ENCODE peak calls at places on chromosomes 1 and 21, in eight cellular contexts. One of them, this sample, is unnamed.

GRCh38 chr1:94621392-94621791 is 79.8 kb upstream of the F3 start:
- DNase-seq in lung: no peak
- DNase-seq in CD8-positive, alpha-beta T cell: no peak
- DNase-seq in IMR-90: peak
- DNase-seq in GM12878: no peak
- DNase-seq in foreskin fibroblast: no peak
- DNase-seq in pancreas: peak
- DNase-seq in GM23338: no peak
- DNase-seq in this sample: peak

GRCh38 chr1:229001467-229001866 is 266.2 kb downstream of the RHOU start:
- DNase-seq in lung: no peak
- DNase-seq in CD8-positive, alpha-beta T cell: no peak
- DNase-seq in IMR-90: no peak
- DNase-seq in GM12878: no peak
- DNase-seq in foreskin fibroblast: no peak
- DNase-seq in pancreas: no peak
- DNase-seq in GM23338: no peak
- DNase-seq in this sample: peak

GRCh38 chr1:31509124-31510072 is 66.9 kb upstream of the TINAGL1 start:
- DNase-seq in lung: no peak
- DNase-seq in CD8-positive, alpha-beta T cell: no peak
- DNase-seq in IMR-90: no peak
- DNase-seq in GM12878: peak
- DNase-seq in foreskin fibroblast: no peak
- DNase-seq in pancreas: no peak
- DNase-seq in GM23338: no peak
- DNase-seq in this sample: peak

GRCh38 chr1:193951989-193952388 is 765.6 kb upstream of the B3GALT2 start:
- DNase-seq in lung: no peak
- DNase-seq in CD8-positive, alpha-beta T cell: no peak
- DNase-seq in IMR-90: peak
- DNase-seq in GM12878: no peak
- DNase-seq in foreskin fibroblast: peak
- DNase-seq in pancreas: no peak
- DNase-seq in GM23338: no peak
- DNase-seq in this sample: no peak

GRCh38 chr1:30047576-30047975 is 675.8 kb downstream of the MATN1 start:
- DNase-seq in lung: no peak
- DNase-seq in CD8-positive, alpha-beta T cell: no peak
- DNase-seq in IMR-90: no peak
- DNase-seq in GM12878: no peak
- DNase-seq in foreskin fibroblast: no peak
- DNase-seq in pancreas: no peak
- DNase-seq in GM23338: no peak
- DNase-seq in this sample: no peak

GRCh38 chr21:26982767-26983166 is 15.9 kb upstream of the ADAMTS5 start:
- DNase-seq in lung: no peak
- DNase-seq in CD8-positive, alpha-beta T cell: no peak
- DNase-seq in IMR-90: peak
- DNase-seq in GM12878: no peak
- DNase-seq in foreskin fibroblast: peak
- DNase-seq in pancreas: no peak
- DNase-seq in GM23338: peak
- DNase-seq in this sample: no peak

GRCh38 chr1:41583658-41584570 is 99.4 kb upstream of the EDN2 start:
- DNase-seq in lung: no peak
- DNase-seq in CD8-positive, alpha-beta T cell: no peak
- DNase-seq in IMR-90: no peak
- DNase-seq in GM12878: no peak
- DNase-seq in foreskin fibroblast: no peak
- DNase-seq in pancreas: no peak
- DNase-seq in GM23338: peak
- DNase-seq in this sample: no peak

GRCh38 chr1:234611153-234611798 is 1.3 kb upstream of the IRF2BP2 start:
- DNase-seq in lung: peak
- DNase-seq in CD8-positive, alpha-beta T cell: peak
- DNase-seq in IMR-90: peak
- DNase-seq in GM12878: peak
- DNase-seq in foreskin fibroblast: peak
- DNase-seq in pancreas: no peak
- DNase-seq in GM23338: peak
- DNase-seq in this sample: peak

GRCh38 chr1:1215266-1215676 is 1.3 kb upstream of the TNFRSF4 start:
- DNase-seq in lung: no peak
- DNase-seq in CD8-positive, alpha-beta T cell: no peak
- DNase-seq in IMR-90: peak
- DNase-seq in GM12878: no peak
- DNase-seq in foreskin fibroblast: no peak
- DNase-seq in pancreas: peak
- DNase-seq in GM23338: no peak
- DNase-seq in this sample: no peak

GRCh38 chr1:109371271-109371739 is 26.4 kb downstream of the SORT1 start:
- DNase-seq in lung: no peak
- DNase-seq in CD8-positive, alpha-beta T cell: no peak
- DNase-seq in IMR-90: peak
- DNase-seq in GM12878: no peak
- DNase-seq in foreskin fibroblast: peak
- DNase-seq in pancreas: no peak
- DNase-seq in GM23338: no peak
- DNase-seq in this sample: no peak

GRCh38 chr21:25556087-25556486 is 51.2 kb downstream of the MRPL39 start:
- DNase-seq in lung: no peak
- DNase-seq in CD8-positive, alpha-beta T cell: no peak
- DNase-seq in IMR-90: no peak
- DNase-seq in GM12878: no peak
- DNase-seq in foreskin fibroblast: no peak
- DNase-seq in pancreas: no peak
- DNase-seq in GM23338: no peak
- DNase-seq in this sample: no peak

GRCh38 chr1:26582836-26583460 is 53.4 kb downstream of the RPS6KA1 start:
- DNase-seq in lung: peak
- DNase-seq in CD8-positive, alpha-beta T cell: peak
- DNase-seq in IMR-90: peak
- DNase-seq in GM12878: peak
- DNase-seq in foreskin fibroblast: peak
- DNase-seq in pancreas: no peak
- DNase-seq in GM23338: no peak
- DNase-seq in this sample: no peak

DNA sequence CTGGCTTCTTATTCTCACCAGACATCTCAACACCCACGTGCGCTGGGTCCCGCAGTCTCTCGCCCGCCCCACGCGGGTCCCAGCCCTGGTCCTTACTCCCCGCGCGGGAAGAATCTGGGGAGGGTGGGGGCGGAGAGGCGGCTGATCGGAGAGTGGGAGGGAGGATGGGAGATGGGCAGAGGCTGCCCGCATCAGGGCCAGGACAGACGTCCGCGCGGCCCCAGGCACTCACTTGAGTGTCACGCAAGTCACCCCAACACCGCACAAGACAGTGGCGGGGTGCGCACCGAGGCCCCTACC is 6.1 kb upstream of the SIM2 start:
- DNase-seq in lung: no peak
- DNase-seq in CD8-positive, alpha-beta T cell: no peak
- DNase-seq in IMR-90: no peak
- DNase-seq in GM12878: no peak
- DNase-seq in foreskin fibroblast: no peak
- DNase-seq in pancreas: no peak
- DNase-seq in GM23338: no peak
- DNase-seq in this sample: no peak
- H3K4me3 ChIP-seq in lung: no peak
- H3K4me3 ChIP-seq in CD8-positive, alpha-beta T cell: no peak
- H3K4me3 ChIP-seq in IMR-90: no peak
- H3K4me3 ChIP-seq in GM12878: no peak
- H3K4me3 ChIP-seq in foreskin fibroblast: no peak
- H3K4me3 ChIP-seq in pancreas: no peak
- H3K4me3 ChIP-seq in GM23338: peak
- H3K4me3 ChIP-seq in this sample: no peak

GRCh38 chr1:116755681-116756080 is 1.5 kb downstream of the CD2 start:
- DNase-seq in lung: no peak
- DNase-seq in CD8-positive, alpha-beta T cell: no peak
- DNase-seq in IMR-90: no peak
- DNase-seq in GM12878: no peak
- DNase-seq in foreskin fibroblast: no peak
- DNase-seq in pancreas: no peak
- DNase-seq in GM23338: no peak
- DNase-seq in this sample: no peak
- H3K4me3 ChIP-seq in lung: no peak
- H3K4me3 ChIP-seq in CD8-positive, alpha-beta T cell: peak
- H3K4me3 ChIP-seq in IMR-90: no peak
- H3K4me3 ChIP-seq in GM12878: no peak
- H3K4me3 ChIP-seq in foreskin fibroblast: no peak
- H3K4me3 ChIP-seq in pancreas: no peak
- H3K4me3 ChIP-seq in GM23338: no peak
- H3K4me3 ChIP-seq in this sample: peak

GRCh38 chr1:159897962-159898361 is 2.0 kb downstream of the CFAP45 start:
- DNase-seq in lung: no peak
- DNase-seq in CD8-positive, alpha-beta T cell: no peak
- DNase-seq in IMR-90: no peak
- DNase-seq in GM12878: no peak
- DNase-seq in foreskin fibroblast: no peak
- DNase-seq in pancreas: no peak
- DNase-seq in GM23338: no peak
- DNase-seq in this sample: no peak
- H3K4me3 ChIP-seq in lung: no peak
- H3K4me3 ChIP-seq in CD8-positive, alpha-beta T cell: no peak
- H3K4me3 ChIP-seq in IMR-90: no peak
- H3K4me3 ChIP-seq in GM12878: no peak
- H3K4me3 ChIP-seq in foreskin fibroblast: no peak
- H3K4me3 ChIP-seq in pancreas: no peak
- H3K4me3 ChIP-seq in GM23338: no peak
- H3K4me3 ChIP-seq in this sample: no peak

GRCh38 chr1:99005537-99005942 is 879 bp upstream of the PLPPR5 start:
- DNase-seq in lung: no peak
- DNase-seq in CD8-positive, alpha-beta T cell: no peak
- DNase-seq in IMR-90: no peak
- DNase-seq in GM12878: no peak
- DNase-seq in foreskin fibroblast: no peak
- DNase-seq in pancreas: no peak
- DNase-seq in GM23338: peak
- DNase-seq in this sample: no peak

GRCh38 chr1:99003911-99004269 is 771 bp downstream of the PLPPR5 start:
- DNase-seq in lung: no peak
- DNase-seq in CD8-positive, alpha-beta T cell: no peak
- DNase-seq in IMR-90: no peak
- DNase-seq in GM12878: no peak
- DNase-seq in foreskin fibroblast: no peak
- DNase-seq in pancreas: peak
- DNase-seq in GM23338: peak
- DNase-seq in this sample: no peak

GRCh38 chr1:99004270-99005141 is at the start of gene PLPPR5:
- DNase-seq in lung: no peak
- DNase-seq in CD8-positive, alpha-beta T cell: peak
- DNase-seq in IMR-90: peak
- DNase-seq in GM12878: no peak
- DNase-seq in foreskin fibroblast: no peak
- DNase-seq in pancreas: peak
- DNase-seq in GM23338: peak
- DNase-seq in this sample: no peak

GRCh38 chr1:99007366-99007765 is 2.7 kb upstream of the PLPPR5 start:
- DNase-seq in lung: no peak
- DNase-seq in CD8-positive, alpha-beta T cell: no peak
- DNase-seq in IMR-90: no peak
- DNase-seq in GM12878: no peak
- DNase-seq in foreskin fibroblast: no peak
- DNase-seq in pancreas: no peak
- DNase-seq in GM23338: no peak
- DNase-seq in this sample: no peak

GRCh38 chr1:99005142-99005491 is 456 bp upstream of the PLPPR5 start:
- DNase-seq in lung: no peak
- DNase-seq in CD8-positive, alpha-beta T cell: no peak
- DNase-seq in IMR-90: no peak
- DNase-seq in GM12878: no peak
- DNase-seq in foreskin fibroblast: no peak
- DNase-seq in pancreas: no peak
- DNase-seq in GM23338: peak
- DNase-seq in this sample: no peak
- H3K4me3 ChIP-seq in lung: no peak
- H3K4me3 ChIP-seq in CD8-positive, alpha-beta T cell: peak
- H3K4me3 ChIP-seq in IMR-90: peak
- H3K4me3 ChIP-seq in GM12878: no peak
- H3K4me3 ChIP-seq in foreskin fibroblast: peak
- H3K4me3 ChIP-seq in pancreas: no peak
- H3K4me3 ChIP-seq in GM23338: peak
- H3K4me3 ChIP-seq in this sample: peak

DNA sequence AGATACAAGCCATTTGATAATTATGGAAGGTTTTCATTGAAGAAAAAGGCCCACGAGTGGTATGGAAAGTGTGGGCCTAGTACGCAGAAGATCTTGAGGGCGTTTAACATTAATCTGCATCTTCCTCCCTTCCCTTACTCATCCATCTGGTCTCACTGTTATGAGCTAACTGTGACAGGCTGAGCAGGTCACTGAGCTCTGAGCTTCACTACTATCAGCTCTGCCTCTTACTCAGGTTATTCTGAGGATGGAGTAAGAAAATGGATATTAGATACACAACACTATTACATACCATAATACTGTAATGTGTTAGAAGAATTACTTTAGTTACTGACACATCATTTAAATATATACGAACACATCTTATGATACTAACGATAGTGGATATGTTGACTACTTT is 97.6 kb upstream of the C8B start:
- DNase-seq in lung: no peak
- DNase-seq in CD8-positive, alpha-beta T cell: no peak
- DNase-seq in IMR-90: no peak
- DNase-seq in GM12878: no peak
- DNase-seq in foreskin fibroblast: no peak
- DNase-seq in pancreas: no peak
- DNase-seq in GM23338: no peak
- DNase-seq in this sample: no peak
- H3K4me3 ChIP-seq in lung: no peak
- H3K4me3 ChIP-seq in CD8-positive, alpha-beta T cell: no peak
- H3K4me3 ChIP-seq in IMR-90: no peak
- H3K4me3 ChIP-seq in GM12878: no peak
- H3K4me3 ChIP-seq in foreskin fibroblast: no peak
- H3K4me3 ChIP-seq in pancreas: no peak
- H3K4me3 ChIP-seq in GM23338: no peak
- H3K4me3 ChIP-seq in this sample: no peak

DNA sequence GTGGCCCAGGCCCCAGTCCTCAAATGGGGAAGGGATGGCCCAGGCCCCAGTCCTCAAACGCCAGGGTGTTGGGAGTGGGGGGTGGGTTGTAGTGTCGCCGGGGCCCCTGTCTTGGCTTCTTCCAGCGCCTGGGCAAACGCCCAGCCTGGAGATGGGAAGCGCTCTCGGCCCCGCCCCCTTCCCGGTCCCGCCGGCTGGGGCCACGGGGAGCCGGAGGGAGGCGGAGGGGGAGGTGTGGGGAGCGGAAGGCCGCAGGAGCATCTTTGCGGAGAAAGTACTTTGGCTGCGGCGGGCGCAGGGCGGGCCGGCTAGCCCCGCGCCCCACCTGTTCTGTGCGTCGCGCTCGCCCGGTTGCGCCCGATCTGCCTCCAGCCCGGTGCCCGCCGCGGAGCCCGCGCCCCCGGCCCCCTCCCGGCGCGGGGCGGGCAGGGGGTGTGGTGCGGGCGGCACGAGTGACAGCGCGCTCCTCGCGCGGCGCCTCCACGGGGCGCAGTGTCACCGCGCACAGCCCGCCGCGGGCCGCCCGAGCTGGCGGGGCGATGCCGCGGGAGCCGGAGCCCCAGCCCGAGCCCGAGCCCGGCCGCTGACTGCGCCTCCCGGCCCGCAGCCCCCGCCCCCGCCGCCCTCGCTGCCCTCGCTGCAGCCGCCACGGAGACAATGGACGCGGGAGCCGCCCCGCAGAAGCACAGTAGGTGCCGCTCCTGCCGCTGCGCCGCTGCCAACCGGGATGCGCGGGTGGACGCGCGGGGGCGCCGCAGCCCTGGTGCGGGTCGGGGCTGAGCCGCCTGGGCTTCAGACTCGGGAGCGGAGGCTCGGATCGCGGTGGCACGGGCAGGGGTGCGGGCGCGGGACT is 31.1 kb upstream of the PEX10 start:
- DNase-seq in lung: no peak
- DNase-seq in CD8-positive, alpha-beta T cell: peak
- DNase-seq in IMR-90: no peak
- DNase-seq in GM12878: no peak
- DNase-seq in foreskin fibroblast: no peak
- DNase-seq in pancreas: no peak
- DNase-seq in GM23338: peak
- DNase-seq in this sample: no peak
- H3K4me3 ChIP-seq in lung: no peak
- H3K4me3 ChIP-seq in CD8-positive, alpha-beta T cell: no peak
- H3K4me3 ChIP-seq in IMR-90: peak
- H3K4me3 ChIP-seq in GM12878: no peak
- H3K4me3 ChIP-seq in foreskin fibroblast: no peak
- H3K4me3 ChIP-seq in pancreas: no peak
- H3K4me3 ChIP-seq in GM23338: peak
- H3K4me3 ChIP-seq in this sample: peak